ENCODE peak calls at places on chromosomes 7 and 10, in eight cellular contexts. Z is naive thymus-derived CD4-positive, alpha-beta T cell; U is spleen; Q is Peyer's patch; Y is neuronal stem cell; B is lower lobe of right lung; O is pancreas; I is right lobe of liver. K is an unnamed sample.
A peak's percentile ranks its signal among the peaks of the same experiment; 100 is the strongest.

GRCh38 chr7:353746-354325 is 63.9 kb downstream of the FOXL3 start:
- DNase-seq in Z (no peak), U (peak; percentile 91), Q (no peak), Y (no peak), B (no peak), O (no peak), I (no peak), K (no peak)

GRCh38 chr7:92447239-92448184 is at the start of gene GATAD1:
- DNase-seq in Z (peak; percentile 79), U (peak; percentile 96), Q (peak; percentile 94), Y (peak; percentile 87), B (peak; percentile 93), O (peak; percentile 94), I (peak; percentile 96), K (peak; percentile 86)

GRCh38 chr10:89369142-89370105 is 8.4 kb upstream of the IFIT1B start:
- DNase-seq in Z (no peak), U (no peak), Q (peak; percentile 56), Y (no peak), B (no peak), O (no peak), I (no peak), K (no peak)

GRCh38 chr7:90596745-90597526 is 815 bp downstream of the CDK14 start:
- DNase-seq in Z (no peak), U (no peak), Q (no peak), Y (peak; percentile 14), B (no peak), O (no peak), I (no peak), K (no peak)

GRCh38 chr10:43252785-43253341 is 14.0 kb downstream of the RASGEF1A start:
- DNase-seq in Z (no peak), U (peak; percentile 66), Q (peak; percentile 39), Y (no peak), B (no peak), O (peak; percentile 4), I (peak; percentile 39), K (no peak)

GRCh38 chr7:69845721-69846495 is 247.6 kb downstream of the AUTS2 start:
- DNase-seq in Z (no peak), U (no peak), Q (no peak), Y (no peak), B (no peak), O (no peak), I (no peak), K (no peak)

GRCh38 chr10:119750391-119751230 is 24.8 kb downstream of the INPP5F start:
- DNase-seq in Z (peak; percentile 44), U (peak; percentile 80), Q (peak; percentile 87), Y (peak; percentile 71), B (peak; percentile 56), O (peak; percentile 75), I (peak; percentile 62), K (peak; percentile 44)

GRCh38 chr10:21317902-21318301 is 207.6 kb downstream of the SKIDA1 start:
- DNase-seq in Z (no peak), U (no peak), Q (no peak), Y (no peak), B (no peak), O (no peak), I (no peak), K (no peak)

GRCh38 chr7:12297709-12298108 is 86.6 kb downstream of the TMEM106B start:
- DNase-seq in Z (no peak), U (no peak), Q (no peak), Y (no peak), B (no peak), O (no peak), I (no peak), K (no peak)

GRCh38 chr10:30747633-30748032 is 118.1 kb upstream of the LYZL2 start:
- DNase-seq in Z (no peak), U (no peak), Q (no peak), Y (no peak), B (no peak), O (no peak), I (no peak), K (no peak)

GRCh38 chr7:131654668-131655326 is 98.4 kb upstream of the PODXL start:
- DNase-seq in Z (peak; percentile 54), U (peak; percentile 95), Q (peak; percentile 92), Y (peak; percentile 75), B (peak; percentile 87), O (peak; percentile 85), I (peak; percentile 87), K (peak; percentile 69)

GRCh38 chr7:111835066-111835465 is 272.8 kb upstream of the IMMP2L start:
- DNase-seq in Z (no peak), U (no peak), Q (no peak), Y (no peak), B (no peak), O (no peak), I (no peak), K (no peak)

GRCh38 chr10:24616536-24616935 is 107.2 kb downstream of the ARHGAP21 start:
- DNase-seq in Z (no peak), U (no peak), Q (no peak), Y (no peak), B (no peak), O (no peak), I (no peak), K (no peak)

GRCh38 chr10:2119316-2119715 is 382.0 kb upstream of the ADARB2 start:
- DNase-seq in Z (no peak), U (no peak), Q (no peak), Y (no peak), B (no peak), O (no peak), I (no peak), K (no peak)

GRCh38 chr7:28312973-28313372 is 99.3 kb upstream of the CREB5 start:
- DNase-seq in Z (no peak), U (no peak), Q (no peak), Y (no peak), B (no peak), O (no peak), I (no peak), K (no peak)

DNA sequence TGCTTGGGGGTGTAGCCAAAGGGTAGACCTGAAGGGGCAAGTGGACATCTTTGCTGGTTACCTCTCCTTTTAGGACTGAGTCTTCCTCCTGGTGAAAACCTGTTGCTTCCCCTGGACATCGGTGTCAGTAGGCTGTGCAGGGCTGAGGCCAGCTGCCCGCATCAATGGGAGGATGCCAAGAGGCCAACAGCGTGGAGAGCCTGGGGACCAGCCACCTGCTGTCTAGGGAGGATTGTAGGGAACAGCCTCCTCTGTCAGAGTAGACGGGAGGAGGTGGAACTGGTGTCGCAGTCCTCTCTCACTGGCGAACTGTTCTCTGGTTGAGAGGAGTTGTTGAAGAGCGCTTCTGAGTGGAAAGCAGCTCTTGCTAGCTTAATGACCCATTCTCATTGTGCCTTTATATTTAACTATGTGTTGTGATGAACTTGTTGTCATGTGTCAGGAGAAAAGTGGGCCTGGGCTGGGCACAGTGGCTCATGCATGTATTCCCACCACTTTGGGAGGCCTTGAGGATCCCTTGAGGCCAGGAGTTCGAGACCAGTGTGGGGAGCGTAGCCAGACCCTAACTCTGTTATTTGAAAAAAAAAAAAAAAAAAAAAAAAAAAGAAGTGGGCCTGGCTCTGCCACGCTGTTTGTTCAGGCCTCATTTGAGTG is 1.8 kb downstream of the SUFU start:
- DNase-seq in Z (no peak), U (peak; percentile 80), Q (no peak), Y (no peak), B (no peak), O (peak; percentile 30), I (no peak), K (no peak)
- H3K4me3 ChIP-seq in Z (no peak overlapping the region), U (peak overlapping the region; percentile 93), Q (peak overlapping the region; percentile 4), Y (peak overlapping the region; percentile 78), B (peak overlapping the region; percentile 96), O (no peak overlapping the region), I (no peak overlapping the region), K (peak overlapping the region; percentile 81)

GRCh38 chr7:101880536-101881443 is 63.4 kb downstream of the CUX1 start:
- DNase-seq in Z (no peak), U (no peak), Q (no peak), Y (no peak), B (no peak), O (peak; percentile 45), I (no peak), K (no peak)

GRCh38 chr7:101877882-101878591 is 60.6 kb downstream of the CUX1 start:
- DNase-seq in Z (no peak), U (no peak), Q (no peak), Y (no peak), B (no peak), O (no peak), I (no peak), K (no peak)

GRCh38 chr7:101879565-101879964 is 62.1 kb downstream of the CUX1 start:
- DNase-seq in Z (no peak), U (no peak), Q (no peak), Y (no peak), B (no peak), O (no peak), I (no peak), K (no peak)

GRCh38 chr7:101875215-101875846 is 57.9 kb downstream of the CUX1 start:
- DNase-seq in Z (no peak), U (peak; percentile 17), Q (no peak), Y (no peak), B (no peak), O (no peak), I (no peak), K (no peak)

GRCh38 chr7:101878938-101879337 is 61.5 kb downstream of the CUX1 start:
- DNase-seq in Z (no peak), U (no peak), Q (no peak), Y (no peak), B (no peak), O (no peak), I (no peak), K (no peak)
- H3K4me1 ChIP-seq in Z (no peaks in the 10 kb centered on the region), U (peaks cover 17% of the 10 kb centered on the region), Q (no peaks in the 10 kb centered on the region), Y (peaks cover 14% of the 10 kb centered on the region), B (peaks cover 52% of the 10 kb centered on the region), O (peaks cover 22% of the 10 kb centered on the region), I (peaks cover 3% of the 10 kb centered on the region), K (peaks cover 7% of the 10 kb centered on the region)

DNA sequence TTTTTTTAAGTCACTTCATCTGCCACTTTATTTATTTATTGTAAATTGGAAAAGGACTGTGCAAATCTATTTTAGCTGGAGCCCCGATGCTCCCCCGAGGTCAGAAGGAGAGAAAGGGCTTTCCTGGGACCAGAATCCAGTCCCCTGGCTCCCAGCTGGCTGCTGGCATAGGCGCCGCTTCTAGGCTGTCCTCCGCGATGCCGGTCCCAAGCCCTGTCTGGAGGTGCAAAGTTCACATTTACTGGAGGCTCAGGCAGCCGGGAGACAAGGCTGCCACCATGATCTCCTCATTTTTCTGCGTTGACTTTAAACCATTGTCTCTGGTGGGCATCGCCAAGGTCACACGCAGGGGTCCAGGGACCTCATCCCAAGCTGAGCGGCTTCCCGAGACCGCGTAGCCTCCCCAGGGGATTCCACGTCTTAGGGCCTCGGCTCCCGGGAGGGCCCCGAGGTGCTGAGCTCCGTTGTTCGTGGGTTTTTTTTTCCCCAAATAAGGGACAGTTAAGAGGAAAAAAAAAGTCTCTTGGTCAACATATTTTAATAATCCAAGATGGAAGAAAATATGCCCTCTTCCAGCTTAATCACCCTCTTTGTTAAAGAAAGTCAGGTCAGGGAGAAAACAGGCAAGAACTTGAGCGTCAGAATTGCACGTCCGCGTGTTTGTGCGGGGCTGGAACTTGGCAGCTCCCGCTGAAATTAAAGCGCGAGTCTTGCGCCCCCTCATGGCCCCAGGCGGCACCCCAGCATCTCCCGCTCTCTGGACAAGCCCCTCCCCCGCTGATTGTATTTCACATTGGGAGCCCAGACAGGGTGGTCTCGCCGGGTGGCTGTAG is 11.9 kb downstream of the RGR start:
- DNase-seq in Z (peak; percentile 20), U (no peak), Q (peak; percentile 64), Y (peak; percentile 52), B (no peak), O (peak; percentile 40), I (no peak), K (no peak)
- H3K4me3 ChIP-seq in Z (no peak overlapping the region), U (no peak overlapping the region), Q (no peak overlapping the region), Y (no peak overlapping the region), B (no peak overlapping the region), O (no peak overlapping the region), I (no peak overlapping the region), K (no peak overlapping the region)

GRCh38 chr7:98204670-98205069 is 6.6 kb upstream of the BHLHA15 start:
- DNase-seq in Z (no peak), U (peak; percentile 63), Q (peak; percentile 73), Y (no peak), B (no peak), O (no peak), I (peak; percentile 16), K (no peak)
- H3K4me1 ChIP-seq in Z (peaks cover 21% of the 10 kb centered on the region), U (peaks cover 7% of the 10 kb centered on the region), Q (no peaks in the 10 kb centered on the region), Y (no peaks in the 10 kb centered on the region), B (peaks cover 9% of the 10 kb centered on the region), O (no peaks in the 10 kb centered on the region), I (no peaks in the 10 kb centered on the region), K (peaks cover 44% of the 10 kb centered on the region)